ENCODE peak calls at places on chromosome 11, in seven cellular contexts. H is stromal cell of bone marrow, W is left kidney, Q is progenitor cell of endocrine pancreas, D is left ventricle myocardium inferior, V is uterus, N is NAMALWA. M is an unnamed sample.

GRCh38 chr11:120625565-120625964 is 114.0 kb downstream of the GRIK4 start:
- DNase-seq in D (no peak), V (no peak), Q (no peak), H (no peak), W (no peak), N (no peak), M (no peak)

GRCh38 chr11:7592706-7593105 is 78.9 kb downstream of the PPFIBP2 start:
- DNase-seq in V (no peak), D (peak), W (no peak), H (peak), N (no peak), Q (no peak), M (no peak)

GRCh38 chr11:118102721-118103261 is 16.0 kb upstream of the SMIM35 start:
- DNase-seq in H (no peak), V (no peak), W (no peak), D (no peak), N (no peak), Q (no peak), M (no peak)

GRCh38 chr11:74783241-74783871 is 34.7 kb downstream of the RNF169 start:
- DNase-seq in V (no peak), N (peak), W (no peak), Q (no peak), D (no peak), H (peak), M (no peak)

GRCh38 chr11:115653926-115654325 is 149.7 kb upstream of the CADM1 start:
- DNase-seq in Q (no peak), H (no peak), D (no peak), W (no peak), V (no peak), N (no peak), M (no peak)

GRCh38 chr11:113400631-113401230 is 13.2 kb downstream of the ANKK1 start:
- DNase-seq in D (no peak), W (no peak), N (no peak), H (no peak), Q (no peak), V (no peak), M (no peak)

GRCh38 chr11:94968334-94968958 is 4.9 kb downstream of the CWC15 start:
- DNase-seq in N (peak), H (peak), W (peak), Q (no peak), D (no peak), V (no peak), M (no peak)

GRCh38 chr11:76329983-76330382 is 50.9 kb downstream of the THAP12 start:
- DNase-seq in V (no peak), H (no peak), N (no peak), D (no peak), W (peak), Q (no peak), M (no peak)

GRCh38 chr11:44453871-44454270 is 111.6 kb upstream of the CD82 start:
- DNase-seq in W (no peak), H (no peak), V (no peak), D (no peak), Q (no peak), N (no peak), M (no peak)

GRCh38 chr11:106178361-106178760 is 100.9 kb downstream of the AASDHPPT start:
- DNase-seq in N (no peak), D (no peak), H (no peak), Q (no peak), W (no peak), V (no peak), M (no peak)

GRCh38 chr11:97289823-97290222 is 900.0 kb downstream of the JRKL start:
- DNase-seq in V (no peak), D (no peak), W (no peak), H (no peak), N (no peak), Q (no peak), M (no peak)

GRCh38 chr11:95788921-95789505 is 569 bp downstream of the FAM76B start:
- DNase-seq in Q (peak), W (peak), V (peak), H (peak), D (no peak), N (peak), M (no peak)

GRCh38 chr11:66420671-66421476 is at the start of gene NPAS4:
- DNase-seq in H (no peak), Q (no peak), W (peak), D (no peak), V (no peak), N (no peak), M (no peak)

GRCh38 chr11:76419896-76420295 is 24.9 kb upstream of the EMSY start:
- DNase-seq in Q (no peak), H (no peak), W (no peak), V (no peak), D (no peak), N (peak), M (no peak)

GRCh38 chr11:57648791-57649735 is 649 bp downstream of the YPEL4 start:
- DNase-seq in W (peak), N (no peak), V (peak), Q (no peak), D (no peak), H (no peak), M (no peak)

GRCh38 chr11:119573858-119574257 is 150.9 kb upstream of the THY1 start:
- DNase-seq in Q (no peak), D (no peak), V (no peak), W (no peak), H (no peak), N (no peak), M (no peak)